ENCODE peak calls at places on chromosomes 16 and 17, in six cellular contexts. One of them, this sample, is unnamed.

GRCh38 chr16:69407702-69408323 is 16.6 kb upstream of the CYB5B start:
- DNase-seq in uterus: no peak
- DNase-seq in choroid plexus epithelial cell: no peak
- DNase-seq in RWPE1: no peak
- DNase-seq in heart left ventricle: no peak
- DNase-seq in H1: no peak
- DNase-seq in this sample: no peak

GRCh38 chr16:85461814-85462404 is 151.2 kb upstream of the GSE1 start:
- DNase-seq in uterus: peak
- DNase-seq in choroid plexus epithelial cell: peak
- DNase-seq in heart left ventricle: no peak
- DNase-seq in H1: no peak
- DNase-seq in RWPE1: no peak
- DNase-seq in this sample: peak

GRCh38 chr17:50469005-50469605 is 425 bp upstream of the CHAD start:
- DNase-seq in uterus: no peak
- DNase-seq in RWPE1: no peak
- DNase-seq in heart left ventricle: no peak
- DNase-seq in H1: no peak
- DNase-seq in choroid plexus epithelial cell: peak
- DNase-seq in this sample: no peak

GRCh38 chr17:49687878-49688491 is 10.1 kb upstream of the SPOP start:
- DNase-seq in uterus: no peak
- DNase-seq in heart left ventricle: no peak
- DNase-seq in RWPE1: no peak
- DNase-seq in H1: no peak
- DNase-seq in choroid plexus epithelial cell: peak
- DNase-seq in this sample: peak

GRCh38 chr17:3885970-3886369 is 6.9 kb downstream of the CAMKK1 start:
- DNase-seq in heart left ventricle: no peak
- DNase-seq in choroid plexus epithelial cell: peak
- DNase-seq in H1: no peak
- DNase-seq in RWPE1: no peak
- DNase-seq in uterus: no peak
- DNase-seq in this sample: peak

GRCh38 chr16:22316411-22316811 is 19.2 kb downstream of the POLR3E start:
- DNase-seq in heart left ventricle: no peak
- DNase-seq in RWPE1: no peak
- DNase-seq in choroid plexus epithelial cell: no peak
- DNase-seq in uterus: peak
- DNase-seq in H1: no peak
- DNase-seq in this sample: no peak

GRCh38 chr17:29293890-29294579 is at the start of gene NUFIP2:
- DNase-seq in RWPE1: peak
- DNase-seq in heart left ventricle: peak
- DNase-seq in uterus: peak
- DNase-seq in choroid plexus epithelial cell: peak
- DNase-seq in H1: peak
- DNase-seq in this sample: peak

GRCh38 chr16:8892101-8892575 is 10.0 kb downstream of the LITAFD start:
- DNase-seq in RWPE1: no peak
- DNase-seq in H1: no peak
- DNase-seq in heart left ventricle: no peak
- DNase-seq in choroid plexus epithelial cell: no peak
- DNase-seq in uterus: no peak
- DNase-seq in this sample: no peak

GRCh38 chr17:12512712-12513355 is 152.9 kb upstream of the MYOCD start:
- DNase-seq in choroid plexus epithelial cell: peak
- DNase-seq in uterus: no peak
- DNase-seq in heart left ventricle: no peak
- DNase-seq in RWPE1: no peak
- DNase-seq in H1: no peak
- DNase-seq in this sample: peak

GRCh38 chr17:17749921-17750320 is 68.7 kb downstream of the RAI1 start:
- DNase-seq in choroid plexus epithelial cell: peak
- DNase-seq in H1: peak
- DNase-seq in heart left ventricle: no peak
- DNase-seq in RWPE1: peak
- DNase-seq in uterus: no peak
- DNase-seq in this sample: peak

GRCh38 chr17:17944743-17945142 is 27.5 kb downstream of the TOM1L2 start:
- DNase-seq in RWPE1: no peak
- DNase-seq in choroid plexus epithelial cell: no peak
- DNase-seq in H1: no peak
- DNase-seq in uterus: no peak
- DNase-seq in heart left ventricle: no peak
- DNase-seq in this sample: no peak

GRCh38 chr17:69269174-69269998 is 40.8 kb upstream of the ABCA10 start:
- DNase-seq in heart left ventricle: no peak
- DNase-seq in H1: no peak
- DNase-seq in choroid plexus epithelial cell: peak
- DNase-seq in uterus: no peak
- DNase-seq in RWPE1: peak
- DNase-seq in this sample: peak

GRCh38 chr17:7590743-7591142 is 849 bp upstream of the SOX15 start:
- DNase-seq in H1: no peak
- DNase-seq in uterus: no peak
- DNase-seq in RWPE1: peak
- DNase-seq in choroid plexus epithelial cell: peak
- DNase-seq in heart left ventricle: no peak
- DNase-seq in this sample: peak

GRCh38 chr16:67104845-67105244 is 4.9 kb upstream of the PHAF1 start:
- DNase-seq in heart left ventricle: no peak
- DNase-seq in uterus: no peak
- DNase-seq in RWPE1: peak
- DNase-seq in H1: no peak
- DNase-seq in choroid plexus epithelial cell: no peak
- DNase-seq in this sample: no peak

GRCh38 chr17:1638624-1639300 is 6.8 kb downstream of the SCARF1 start:
- DNase-seq in H1: no peak
- DNase-seq in uterus: no peak
- DNase-seq in choroid plexus epithelial cell: no peak
- DNase-seq in RWPE1: no peak
- DNase-seq in heart left ventricle: no peak
- DNase-seq in this sample: no peak

GRCh38 chr16:24848065-24848464 is 2.3 kb downstream of the SLC5A11 start:
- DNase-seq in heart left ventricle: no peak
- DNase-seq in RWPE1: no peak
- DNase-seq in H1: no peak
- DNase-seq in choroid plexus epithelial cell: peak
- DNase-seq in uterus: no peak
- DNase-seq in this sample: peak

GRCh38 chr17:42133461-42134041 is 10.9 kb downstream of the HSPB9 start:
- DNase-seq in uterus: no peak
- DNase-seq in RWPE1: no peak
- DNase-seq in heart left ventricle: no peak
- DNase-seq in choroid plexus epithelial cell: no peak
- DNase-seq in H1: no peak
- DNase-seq in this sample: no peak

GRCh38 chr16:82361885-82362284 is 191.9 kb upstream of the MPHOSPH6 start:
- DNase-seq in choroid plexus epithelial cell: no peak
- DNase-seq in heart left ventricle: no peak
- DNase-seq in uterus: no peak
- DNase-seq in RWPE1: no peak
- DNase-seq in H1: no peak
- DNase-seq in this sample: no peak

GRCh38 chr17:44307387-44308186 is 814 bp upstream of the RUNDC3A start:
- DNase-seq in H1: no peak
- DNase-seq in RWPE1: peak
- DNase-seq in heart left ventricle: no peak
- DNase-seq in uterus: peak
- DNase-seq in choroid plexus epithelial cell: no peak
- DNase-seq in this sample: peak

GRCh38 chr17:36675250-36675649 is 73.9 kb downstream of the MRM1 start:
- DNase-seq in choroid plexus epithelial cell: no peak
- DNase-seq in uterus: no peak
- DNase-seq in heart left ventricle: no peak
- DNase-seq in RWPE1: no peak
- DNase-seq in H1: no peak
- DNase-seq in this sample: no peak

GRCh38 chr17:27493088-27493487 is 36.8 kb downstream of the KSR1 start:
- DNase-seq in heart left ventricle: no peak
- DNase-seq in uterus: no peak
- DNase-seq in RWPE1: no peak
- DNase-seq in H1: no peak
- DNase-seq in choroid plexus epithelial cell: no peak
- DNase-seq in this sample: no peak

GRCh38 chr17:2931426-2931825 is 132.0 kb downstream of the OR1D5 start:
- DNase-seq in choroid plexus epithelial cell: no peak
- DNase-seq in heart left ventricle: no peak
- DNase-seq in H1: no peak
- DNase-seq in uterus: no peak
- DNase-seq in RWPE1: no peak
- DNase-seq in this sample: no peak

GRCh38 chr17:350706-351435 is 1.7 kb downstream of the RPH3AL start:
- DNase-seq in heart left ventricle: peak
- DNase-seq in uterus: peak
- DNase-seq in choroid plexus epithelial cell: peak
- DNase-seq in H1: no peak
- DNase-seq in RWPE1: peak
- DNase-seq in this sample: peak

GRCh38 chr16:66443269-66443652 is 16.2 kb downstream of the BEAN1 start:
- DNase-seq in H1: no peak
- DNase-seq in RWPE1: no peak
- DNase-seq in choroid plexus epithelial cell: no peak
- DNase-seq in uterus: no peak
- DNase-seq in heart left ventricle: no peak
- DNase-seq in this sample: peak

GRCh38 chr16:70301121-70301520 is 2.1 kb downstream of the DDX19B start:
- DNase-seq in choroid plexus epithelial cell: no peak
- DNase-seq in heart left ventricle: no peak
- DNase-seq in H1: no peak
- DNase-seq in uterus: no peak
- DNase-seq in RWPE1: no peak
- DNase-seq in this sample: no peak

GRCh38 chr17:164536-165235 is 16.8 kb downstream of the DOC2B start:
- DNase-seq in uterus: peak
- DNase-seq in H1: no peak
- DNase-seq in heart left ventricle: peak
- DNase-seq in RWPE1: peak
- DNase-seq in choroid plexus epithelial cell: peak
- DNase-seq in this sample: peak

GRCh38 chr17:29590979-29591736 is 1.7 kb upstream of the GIT1 start:
- DNase-seq in choroid plexus epithelial cell: peak
- DNase-seq in uterus: peak
- DNase-seq in RWPE1: peak
- DNase-seq in heart left ventricle: peak
- DNase-seq in H1: no peak
- DNase-seq in this sample: peak

GRCh38 chr17:35726609-35727460 is 4.6 kb upstream of the RASL10B start:
- DNase-seq in H1: no peak
- DNase-seq in heart left ventricle: peak
- DNase-seq in RWPE1: peak
- DNase-seq in choroid plexus epithelial cell: peak
- DNase-seq in uterus: peak
- DNase-seq in this sample: peak

GRCh38 chr16:82016268-82016667 is 5.0 kb upstream of the SDR42E1 start:
- DNase-seq in choroid plexus epithelial cell: peak
- DNase-seq in uterus: no peak
- DNase-seq in RWPE1: peak
- DNase-seq in heart left ventricle: no peak
- DNase-seq in H1: no peak
- DNase-seq in this sample: peak

GRCh38 chr17:46769531-46770438 is 48.7 kb downstream of the WNT3 start:
- DNase-seq in H1: no peak
- DNase-seq in RWPE1: no peak
- DNase-seq in uterus: no peak
- DNase-seq in choroid plexus epithelial cell: peak
- DNase-seq in heart left ventricle: no peak
- DNase-seq in this sample: no peak

GRCh38 chr17:37729905-37730304 is 15.0 kb downstream of the HNF1B start:
- DNase-seq in RWPE1: no peak
- DNase-seq in H1: no peak
- DNase-seq in choroid plexus epithelial cell: no peak
- DNase-seq in uterus: no peak
- DNase-seq in heart left ventricle: no peak
- DNase-seq in this sample: no peak

GRCh38 chr17:59572301-59572924 is 7.0 kb downstream of the DHX40 start:
- DNase-seq in choroid plexus epithelial cell: peak
- DNase-seq in uterus: no peak
- DNase-seq in H1: no peak
- DNase-seq in heart left ventricle: no peak
- DNase-seq in RWPE1: no peak
- DNase-seq in this sample: peak

GRCh38 chr17:8630227-8630801 is at the start of gene MYH10:
- DNase-seq in choroid plexus epithelial cell: no peak
- DNase-seq in RWPE1: peak
- DNase-seq in H1: no peak
- DNase-seq in uterus: no peak
- DNase-seq in heart left ventricle: no peak
- DNase-seq in this sample: no peak

GRCh38 chr17:57170866-57171265 is 85.5 kb upstream of the MSI2 start:
- DNase-seq in choroid plexus epithelial cell: no peak
- DNase-seq in uterus: no peak
- DNase-seq in heart left ventricle: no peak
- DNase-seq in H1: no peak
- DNase-seq in RWPE1: no peak
- DNase-seq in this sample: no peak

GRCh38 chr17:79414063-79414462 is 196.8 kb downstream of the RBFOX3 start:
- DNase-seq in uterus: no peak
- DNase-seq in choroid plexus epithelial cell: no peak
- DNase-seq in H1: no peak
- DNase-seq in RWPE1: no peak
- DNase-seq in heart left ventricle: no peak
- DNase-seq in this sample: no peak

GRCh38 chr17:57352658-57353057 is 96.3 kb downstream of the MSI2 start:
- DNase-seq in uterus: no peak
- DNase-seq in choroid plexus epithelial cell: no peak
- DNase-seq in RWPE1: no peak
- DNase-seq in heart left ventricle: no peak
- DNase-seq in H1: no peak
- DNase-seq in this sample: peak

GRCh38 chr17:38451840-38452529 is 23.7 kb downstream of the ARHGAP23 start:
- DNase-seq in heart left ventricle: peak
- DNase-seq in choroid plexus epithelial cell: peak
- DNase-seq in H1: peak
- DNase-seq in RWPE1: peak
- DNase-seq in uterus: peak
- DNase-seq in this sample: peak

This sample was measured in fibroblast of the aortic adventitia.